ENCODE peak calls at places on chromosomes 4 and X, in six cellular contexts. One of them, this sample, is unnamed.

GRCh38 chrX:148854351-148854750 is 353.9 kb downstream of the AFF2 start:
- DNase-seq in GM12878: no peak
- DNase-seq in H1: no peak
- DNase-seq in K562: no peak
- DNase-seq in HepG2: no peak
- DNase-seq in GM12891: no peak
- DNase-seq in this sample: no peak

GRCh38 chrX:154532690-154533089 is 14.0 kb downstream of the G6PD start:
- DNase-seq in GM12878: no peak
- DNase-seq in K562: no peak
- DNase-seq in HepG2: no peak
- DNase-seq in GM12891: no peak
- DNase-seq in H1: no peak
- DNase-seq in this sample: no peak

GRCh38 chrX:116417214-116417613 is 19.2 kb upstream of the SLC6A14 start:
- DNase-seq in H1: no peak
- DNase-seq in HepG2: no peak
- DNase-seq in GM12891: no peak
- DNase-seq in K562: no peak
- DNase-seq in GM12878: no peak
- DNase-seq in this sample: no peak

GRCh38 chrX:1394731-1395501 is 3.0 kb upstream of the SLC25A6 start:
- DNase-seq in H1: no peak
- DNase-seq in GM12891: no peak
- DNase-seq in GM12878: no peak
- DNase-seq in K562: peak
- DNase-seq in HepG2: no peak
- DNase-seq in this sample: no peak

GRCh38 chr4:13857397-13857796 is 229.9 kb upstream of the BOD1L1 start:
- DNase-seq in GM12878: no peak
- DNase-seq in GM12891: no peak
- DNase-seq in K562: no peak
- DNase-seq in HepG2: no peak
- DNase-seq in H1: no peak
- DNase-seq in this sample: no peak

GRCh38 chr4:145154573-145154972 is 25.8 kb downstream of the OTUD4 start:
- DNase-seq in HepG2: peak
- DNase-seq in GM12891: no peak
- DNase-seq in K562: peak
- DNase-seq in GM12878: no peak
- DNase-seq in H1: no peak
- DNase-seq in this sample: no peak

GRCh38 chrX:45200741-45201234 is at the start of gene DIPK2B:
- DNase-seq in H1: no peak
- DNase-seq in HepG2: no peak
- DNase-seq in GM12878: no peak
- DNase-seq in GM12891: no peak
- DNase-seq in K562: no peak
- DNase-seq in this sample: no peak

GRCh38 chr4:179709961-179710624 is 2267.9 kb upstream of the AGA start:
- DNase-seq in H1: no peak
- DNase-seq in GM12891: no peak
- DNase-seq in GM12878: no peak
- DNase-seq in K562: no peak
- DNase-seq in HepG2: no peak
- DNase-seq in this sample: no peak

GRCh38 chr4:82984459-82984858 is 26.2 kb downstream of the LIN54 start:
- DNase-seq in GM12891: no peak
- DNase-seq in GM12878: no peak
- DNase-seq in HepG2: peak
- DNase-seq in K562: peak
- DNase-seq in H1: no peak
- DNase-seq in this sample: no peak
- TF ChIP-seq POLR2A in GM12891: no peak
- TF ChIP-seq POLR2A in GM12878: no peak
- TF ChIP-seq POLR2A in HepG2: no peak
- TF ChIP-seq POLR2A in K562: no peak
- TF ChIP-seq POLR2A in H1: no peak
- TF ChIP-seq POLR2A in this sample: no peak

DNA sequence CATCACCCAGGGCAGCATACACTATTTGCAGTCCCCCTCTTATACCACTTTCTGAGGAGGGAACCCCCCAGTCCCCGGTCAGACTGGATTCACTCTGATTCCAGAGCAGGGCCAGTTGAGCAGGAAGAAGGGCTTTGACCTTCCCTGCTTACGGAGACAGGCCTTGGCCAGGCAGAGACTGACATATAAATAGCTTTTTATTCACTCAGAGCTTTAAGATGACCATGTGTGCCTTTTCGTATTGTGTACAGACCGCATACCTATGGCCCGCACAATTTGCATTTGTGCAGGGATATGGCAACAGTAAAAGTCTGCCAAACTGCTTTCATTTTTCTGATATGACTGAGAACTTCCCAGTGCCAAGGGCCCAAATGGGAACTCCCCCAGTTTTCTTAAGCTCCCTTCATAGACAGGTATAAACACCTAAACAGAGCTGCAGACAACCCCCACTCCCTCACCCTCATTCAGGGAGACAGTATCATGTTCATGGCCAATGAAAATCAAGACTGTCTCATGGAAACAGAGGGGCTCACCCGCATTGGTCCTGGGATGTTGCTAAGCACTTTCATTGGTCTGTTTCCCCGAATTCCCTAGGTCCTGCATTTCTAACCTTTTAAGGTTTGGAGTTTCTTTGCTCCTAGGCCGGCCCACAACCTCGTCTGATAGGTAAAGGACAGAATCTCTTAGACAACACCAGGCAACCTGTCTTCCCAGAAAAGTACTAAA is 86.0 kb downstream of the RTL5 start:
- DNase-seq in GM12891: no peak
- DNase-seq in H1: no peak
- DNase-seq in HepG2: no peak
- DNase-seq in GM12878: no peak
- DNase-seq in K562: no peak
- DNase-seq in this sample: no peak
- TF ChIP-seq TAF1 in GM12891: no peak
- TF ChIP-seq TAF1 in H1: peak
- TF ChIP-seq TAF1 in HepG2: no peak
- TF ChIP-seq TAF1 in GM12878: no peak
- TF ChIP-seq TAF1 in K562: no peak
- TF ChIP-seq TAF1 in this sample: no peak

GRCh38 chr4:3202836-3203820 is 45.8 kb upstream of the MSANTD1 start:
- DNase-seq in GM12878: no peak
- DNase-seq in HepG2: peak
- DNase-seq in H1: no peak
- DNase-seq in GM12891: no peak
- DNase-seq in K562: no peak
- DNase-seq in this sample: no peak
- TF ChIP-seq POLR2AphosphoS5 in GM12878: no peak
- TF ChIP-seq POLR2AphosphoS5 in HepG2: no peak
- TF ChIP-seq POLR2AphosphoS5 in H1: no peak
- TF ChIP-seq POLR2AphosphoS5 in GM12891: no peak
- TF ChIP-seq POLR2AphosphoS5 in K562: no peak
- TF ChIP-seq POLR2AphosphoS5 in this sample: no peak

GRCh38 chrX:47144626-47145407 is at the start of the genes NDUFB11 and RBM10:
- DNase-seq in GM12878: peak
- DNase-seq in HepG2: peak
- DNase-seq in K562: peak
- DNase-seq in GM12891: peak
- DNase-seq in H1: peak
- DNase-seq in this sample: peak
- TF ChIP-seq POLR2A in GM12878: peak
- TF ChIP-seq POLR2A in HepG2: peak
- TF ChIP-seq POLR2A in K562: peak
- TF ChIP-seq POLR2A in GM12891: peak
- TF ChIP-seq POLR2A in H1: peak
- TF ChIP-seq POLR2A in this sample: peak

GRCh38 chr4:187480146-187481145 is 515.1 kb upstream of the ZFP42 start:
- DNase-seq in K562: no peak
- DNase-seq in GM12878: no peak
- DNase-seq in HepG2: no peak
- DNase-seq in H1: no peak
- DNase-seq in GM12891: no peak
- DNase-seq in this sample: no peak
- TF ChIP-seq TAF1 in K562: no peak
- TF ChIP-seq TAF1 in GM12878: no peak
- TF ChIP-seq TAF1 in HepG2: no peak
- TF ChIP-seq TAF1 in H1: no peak
- TF ChIP-seq TAF1 in GM12891: no peak
- TF ChIP-seq TAF1 in this sample: no peak

GRCh38 chr4:87521757-87522374 is 7.3 kb downstream of the SPARCL1 start:
- DNase-seq in K562: peak
- DNase-seq in H1: no peak
- DNase-seq in GM12891: no peak
- DNase-seq in HepG2: no peak
- DNase-seq in GM12878: no peak
- DNase-seq in this sample: no peak

GRCh38 chr4:87524456-87524855 is 4.7 kb downstream of the SPARCL1 start:
- DNase-seq in GM12878: no peak
- DNase-seq in K562: no peak
- DNase-seq in HepG2: no peak
- DNase-seq in GM12891: no peak
- DNase-seq in H1: no peak
- DNase-seq in this sample: no peak

GRCh38 chr4:87527446-87528240 is 1.5 kb downstream of the SPARCL1 start:
- DNase-seq in H1: no peak
- DNase-seq in GM12878: no peak
- DNase-seq in HepG2: no peak
- DNase-seq in K562: no peak
- DNase-seq in GM12891: no peak
- DNase-seq in this sample: no peak

GRCh38 chr4:87525636-87526035 is 3.5 kb downstream of the SPARCL1 start:
- DNase-seq in K562: no peak
- DNase-seq in HepG2: no peak
- DNase-seq in H1: no peak
- DNase-seq in GM12878: no peak
- DNase-seq in GM12891: no peak
- DNase-seq in this sample: no peak

DNA sequence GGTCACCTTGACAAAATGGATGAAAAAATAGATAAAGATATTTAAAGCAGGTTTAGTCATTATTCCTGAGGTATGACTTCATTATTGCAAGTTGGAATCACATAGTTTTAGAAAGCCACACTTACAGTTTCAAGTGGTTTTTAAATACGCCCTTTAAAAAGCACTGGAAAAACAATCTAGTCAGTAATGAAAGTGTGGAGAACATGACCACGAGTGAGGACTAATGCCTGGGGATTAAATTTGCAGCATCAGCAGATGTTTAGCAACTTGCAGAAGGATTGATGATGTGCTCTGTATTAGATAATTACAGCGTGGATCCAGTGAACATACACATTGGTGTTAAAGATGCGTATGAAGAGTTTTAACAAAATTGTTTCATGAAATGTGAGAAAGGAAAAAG is 5.9 kb downstream of the SPARCL1 start:
- DNase-seq in HepG2: no peak
- DNase-seq in GM12878: no peak
- DNase-seq in H1: no peak
- DNase-seq in K562: no peak
- DNase-seq in GM12891: no peak
- DNase-seq in this sample: no peak
- TF ChIP-seq POLR2AphosphoS5 in HepG2: no peak
- TF ChIP-seq POLR2AphosphoS5 in GM12878: no peak
- TF ChIP-seq POLR2AphosphoS5 in H1: no peak
- TF ChIP-seq POLR2AphosphoS5 in K562: no peak
- TF ChIP-seq POLR2AphosphoS5 in GM12891: no peak
- TF ChIP-seq POLR2AphosphoS5 in this sample: no peak

GRCh38 chrX:15301924-15302323 is 13.5 kb downstream of the ASB11 start:
- DNase-seq in K562: no peak
- DNase-seq in GM12878: no peak
- DNase-seq in GM12891: no peak
- DNase-seq in H1: no peak
- DNase-seq in HepG2: no peak
- DNase-seq in this sample: no peak

GRCh38 chrX:15298780-15299179 is 16.7 kb downstream of the ASB11 start:
- DNase-seq in HepG2: no peak
- DNase-seq in H1: no peak
- DNase-seq in GM12878: no peak
- DNase-seq in K562: no peak
- DNase-seq in GM12891: no peak
- DNase-seq in this sample: no peak

GRCh38 chrX:15298201-15298600 is 17.2 kb downstream of the ASB11 start:
- DNase-seq in GM12878: no peak
- DNase-seq in GM12891: no peak
- DNase-seq in K562: no peak
- DNase-seq in HepG2: no peak
- DNase-seq in H1: no peak
- DNase-seq in this sample: no peak

DNA sequence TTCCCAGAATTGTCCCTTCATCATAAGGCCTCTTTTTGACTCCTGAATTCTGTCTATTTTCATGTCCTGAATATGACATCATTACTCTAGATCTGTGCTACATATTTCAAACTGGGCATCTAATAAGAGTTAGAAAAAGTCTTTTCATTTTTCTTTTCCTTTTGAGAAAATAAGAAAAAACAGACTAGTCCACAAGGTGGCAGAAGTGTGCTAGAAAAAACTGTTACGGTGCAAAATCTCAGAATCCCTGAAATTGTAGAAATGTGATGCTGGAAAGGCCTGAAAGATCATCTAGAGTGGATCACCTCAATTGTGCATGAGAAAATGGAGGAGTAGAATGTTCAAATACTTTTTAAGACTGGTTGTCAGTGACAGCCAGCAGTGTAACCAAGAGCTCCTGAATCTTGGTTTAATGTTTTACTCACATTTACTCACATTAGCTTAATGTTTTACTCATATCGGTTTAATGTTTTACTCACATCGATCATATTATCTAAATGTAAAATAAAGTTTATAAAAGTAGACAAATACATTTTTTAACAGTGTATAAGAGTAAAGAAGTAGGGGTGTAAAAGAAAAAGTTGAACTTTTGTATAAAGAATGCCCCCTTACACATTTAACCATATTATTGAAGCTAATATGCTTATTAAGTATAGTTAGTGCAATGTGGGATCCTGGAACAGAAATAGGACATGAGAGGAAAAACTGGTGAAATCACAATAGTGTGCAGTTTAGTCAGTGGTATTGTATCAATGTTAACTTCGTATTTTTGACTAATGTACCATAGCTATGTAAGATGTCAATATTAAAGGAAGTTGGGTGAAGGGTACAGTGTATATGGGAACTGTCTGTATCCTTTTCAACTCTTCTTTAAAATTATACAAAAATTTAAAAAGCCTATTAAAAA is 15.2 kb downstream of the ASB11 start:
- DNase-seq in K562: peak
- DNase-seq in GM12891: no peak
- DNase-seq in H1: no peak
- DNase-seq in HepG2: peak
- DNase-seq in GM12878: no peak
- DNase-seq in this sample: no peak
- TF ChIP-seq POLR2A in K562: no peak
- TF ChIP-seq POLR2A in GM12891: no peak
- TF ChIP-seq POLR2A in H1: no peak
- TF ChIP-seq POLR2A in HepG2: no peak
- TF ChIP-seq POLR2A in GM12878: no peak
- TF ChIP-seq POLR2A in this sample: no peak

GRCh38 chr4:39976141-39976944 is 1.4 kb downstream of the PDS5A start:
- DNase-seq in GM12878: no peak
- DNase-seq in GM12891: peak
- DNase-seq in HepG2: peak
- DNase-seq in H1: peak
- DNase-seq in K562: peak
- DNase-seq in this sample: peak
- TF ChIP-seq TAF1 in GM12878: peak
- TF ChIP-seq TAF1 in GM12891: no peak
- TF ChIP-seq TAF1 in HepG2: no peak
- TF ChIP-seq TAF1 in H1: no peak
- TF ChIP-seq TAF1 in K562: no peak
- TF ChIP-seq TAF1 in this sample: no peak

This sample was measured in GM12892.